ENCODE peak calls at places on chromosome 20, in six cellular contexts. One of them, this sample, is unnamed.

GRCh38 chr20:18224968-18225568 is 63.3 kb upstream of the ZNF133 start:
- DNase-seq in CD8-positive, alpha-beta T cell: no peak
- DNase-seq in right lobe of liver: no peak
- DNase-seq in GM23248: peak; percentile 87
- DNase-seq in endothelial cell of umbilical vein: peak; percentile 83
- DNase-seq in tibial nerve: peak; percentile 52
- DNase-seq in this sample: no peak

GRCh38 chr20:48597521-48598302 is 230.1 kb downstream of the PREX1 start:
- DNase-seq in endothelial cell of umbilical vein: no peak
- DNase-seq in GM23248: peak; percentile 8
- DNase-seq in CD8-positive, alpha-beta T cell: no peak
- DNase-seq in tibial nerve: no peak
- DNase-seq in right lobe of liver: no peak
- DNase-seq in this sample: no peak

GRCh38 chr20:53493201-53493908 is 100.3 kb downstream of the ZNF217 start:
- DNase-seq in endothelial cell of umbilical vein: no peak
- DNase-seq in tibial nerve: no peak
- DNase-seq in GM23248: peak; percentile 69
- DNase-seq in CD8-positive, alpha-beta T cell: no peak
- DNase-seq in right lobe of liver: no peak
- DNase-seq in this sample: no peak

GRCh38 chr20:7144464-7144863 is 377.0 kb downstream of the BMP2 start:
- DNase-seq in endothelial cell of umbilical vein: no peak
- DNase-seq in tibial nerve: no peak
- DNase-seq in GM23248: no peak
- DNase-seq in right lobe of liver: no peak
- DNase-seq in CD8-positive, alpha-beta T cell: no peak
- DNase-seq in this sample: no peak

GRCh38 chr20:35854697-35855434 is 83.1 kb downstream of the PHF20 start:
- DNase-seq in CD8-positive, alpha-beta T cell: no peak
- DNase-seq in right lobe of liver: no peak
- DNase-seq in GM23248: peak; percentile 39
- DNase-seq in endothelial cell of umbilical vein: no peak
- DNase-seq in tibial nerve: no peak
- DNase-seq in this sample: no peak

GRCh38 chr20:4550740-4551139 is 171.0 kb upstream of the PRND start:
- DNase-seq in GM23248: peak; percentile 40
- DNase-seq in right lobe of liver: no peak
- DNase-seq in CD8-positive, alpha-beta T cell: no peak
- DNase-seq in tibial nerve: no peak
- DNase-seq in endothelial cell of umbilical vein: peak; percentile 68
- DNase-seq in this sample: no peak

GRCh38 chr20:6740096-6740495 is 27.4 kb upstream of the BMP2 start:
- DNase-seq in GM23248: no peak
- DNase-seq in endothelial cell of umbilical vein: no peak
- DNase-seq in tibial nerve: no peak
- DNase-seq in right lobe of liver: no peak
- DNase-seq in CD8-positive, alpha-beta T cell: no peak
- DNase-seq in this sample: no peak

GRCh38 chr20:44700306-44700705 is 14.9 kb upstream of the CCN5 start:
- DNase-seq in GM23248: no peak
- DNase-seq in right lobe of liver: no peak
- DNase-seq in tibial nerve: no peak
- DNase-seq in CD8-positive, alpha-beta T cell: no peak
- DNase-seq in endothelial cell of umbilical vein: no peak
- DNase-seq in this sample: no peak

GRCh38 chr20:49610701-49611538 is 43.0 kb upstream of the PTGIS start:
- DNase-seq in GM23248: peak; percentile 81
- DNase-seq in tibial nerve: peak; percentile 68
- DNase-seq in CD8-positive, alpha-beta T cell: peak; percentile 67
- DNase-seq in endothelial cell of umbilical vein: peak; percentile 54
- DNase-seq in right lobe of liver: peak; percentile 84
- DNase-seq in this sample: peak; percentile 73

GRCh38 chr20:44616604-44616964 is 34.2 kb downstream of the PKIG start:
- DNase-seq in CD8-positive, alpha-beta T cell: no peak
- DNase-seq in GM23248: no peak
- DNase-seq in endothelial cell of umbilical vein: no peak
- DNase-seq in right lobe of liver: peak; percentile 38
- DNase-seq in tibial nerve: no peak
- DNase-seq in this sample: no peak

GRCh38 chr20:25549866-25550477 is 35.4 kb downstream of the NINL start:
- DNase-seq in tibial nerve: no peak
- DNase-seq in endothelial cell of umbilical vein: no peak
- DNase-seq in right lobe of liver: no peak
- DNase-seq in GM23248: peak; percentile 64
- DNase-seq in CD8-positive, alpha-beta T cell: no peak
- DNase-seq in this sample: no peak

GRCh38 chr20:25695532-25696383 is 895 bp downstream of the ZNF337 start:
- DNase-seq in endothelial cell of umbilical vein: no peak
- DNase-seq in right lobe of liver: no peak
- DNase-seq in GM23248: peak; percentile 44
- DNase-seq in tibial nerve: no peak
- DNase-seq in CD8-positive, alpha-beta T cell: no peak
- DNase-seq in this sample: no peak

GRCh38 chr20:34772437-34772836 is 53.0 kb downstream of the NCOA6 start:
- DNase-seq in right lobe of liver: no peak
- DNase-seq in CD8-positive, alpha-beta T cell: no peak
- DNase-seq in tibial nerve: no peak
- DNase-seq in GM23248: no peak
- DNase-seq in endothelial cell of umbilical vein: no peak
- DNase-seq in this sample: no peak

GRCh38 chr20:50762435-50763201 is 31.2 kb downstream of the PARD6B start:
- DNase-seq in right lobe of liver: peak; percentile 88
- DNase-seq in GM23248: peak; percentile 84
- DNase-seq in endothelial cell of umbilical vein: no peak
- DNase-seq in tibial nerve: no peak
- DNase-seq in CD8-positive, alpha-beta T cell: no peak
- DNase-seq in this sample: no peak

GRCh38 chr20:51178153-51178552 is 155.2 kb upstream of the KCNG1 start:
- DNase-seq in GM23248: no peak
- DNase-seq in right lobe of liver: no peak
- DNase-seq in endothelial cell of umbilical vein: no peak
- DNase-seq in tibial nerve: no peak
- DNase-seq in CD8-positive, alpha-beta T cell: no peak
- DNase-seq in this sample: no peak

GRCh38 chr20:46108435-46108841 is 9.7 kb upstream of the CD40 start:
- DNase-seq in right lobe of liver: no peak
- DNase-seq in endothelial cell of umbilical vein: no peak
- DNase-seq in GM23248: no peak
- DNase-seq in CD8-positive, alpha-beta T cell: no peak
- DNase-seq in tibial nerve: no peak
- DNase-seq in this sample: no peak

GRCh38 chr20:43799150-43799711 is 72.4 kb upstream of the GTSF1L start:
- DNase-seq in CD8-positive, alpha-beta T cell: no peak
- DNase-seq in GM23248: peak; percentile 22
- DNase-seq in endothelial cell of umbilical vein: no peak
- DNase-seq in tibial nerve: no peak
- DNase-seq in right lobe of liver: no peak
- DNase-seq in this sample: no peak

GRCh38 chr20:64188682-64189529 is 24.7 kb downstream of the MYT1 start:
- DNase-seq in GM23248: peak; percentile 49
- DNase-seq in right lobe of liver: peak; percentile 69
- DNase-seq in endothelial cell of umbilical vein: peak; percentile 84
- DNase-seq in tibial nerve: peak; percentile 9
- DNase-seq in CD8-positive, alpha-beta T cell: no peak
- DNase-seq in this sample: no peak

GRCh38 chr20:48066256-48066655 is 281.0 kb upstream of the SULF2 start:
- DNase-seq in endothelial cell of umbilical vein: peak; percentile 25
- DNase-seq in tibial nerve: no peak
- DNase-seq in CD8-positive, alpha-beta T cell: no peak
- DNase-seq in right lobe of liver: no peak
- DNase-seq in GM23248: peak; percentile 26
- DNase-seq in this sample: no peak

DNA sequence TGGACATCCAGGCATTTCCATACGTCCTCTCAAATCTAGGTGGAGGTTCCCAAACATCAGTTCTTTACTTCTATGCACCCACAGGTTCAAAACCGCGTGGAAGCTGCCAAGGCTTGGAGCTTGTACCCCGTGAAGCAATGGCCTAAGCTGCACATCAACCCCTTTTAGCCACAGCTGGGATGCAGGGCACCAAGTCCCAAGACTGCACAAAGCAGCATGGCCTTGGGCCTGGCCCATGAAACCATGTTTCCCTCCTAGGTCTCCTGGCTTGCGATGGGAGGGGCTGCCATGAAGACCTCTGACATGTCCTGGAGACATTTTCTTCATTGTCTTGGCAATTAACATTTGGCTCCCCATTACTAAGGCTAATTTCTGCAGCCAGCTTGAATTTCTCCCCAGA is 88.9 kb upstream of the CBLN4 start:
- DNase-seq in GM23248: no peak
- DNase-seq in CD8-positive, alpha-beta T cell: no peak
- DNase-seq in endothelial cell of umbilical vein: no peak
- DNase-seq in tibial nerve: no peak
- DNase-seq in right lobe of liver: no peak
- DNase-seq in this sample: no peak
- H3K9me3 ChIP-seq in GM23248: no peaks in the 10 kb centered on the region
- H3K9me3 ChIP-seq in CD8-positive, alpha-beta T cell: no peaks in the 10 kb centered on the region
- H3K9me3 ChIP-seq in endothelial cell of umbilical vein: peaks cover 12% of the 10 kb centered on the region
- H3K9me3 ChIP-seq in tibial nerve: peaks cover 15% of the 10 kb centered on the region
- H3K9me3 ChIP-seq in right lobe of liver: no peaks in the 10 kb centered on the region
- H3K9me3 ChIP-seq in this sample: peaks cover 2% of the 10 kb centered on the region

GRCh38 chr20:19867074-19867473 is 109.0 kb downstream of the RIN2 start:
- DNase-seq in GM23248: peak; percentile 87
- DNase-seq in tibial nerve: no peak
- DNase-seq in endothelial cell of umbilical vein: no peak
- DNase-seq in CD8-positive, alpha-beta T cell: no peak
- DNase-seq in right lobe of liver: no peak
- DNase-seq in this sample: no peak
- H3K9me3 ChIP-seq in GM23248: no peaks in the 10 kb centered on the region
- H3K9me3 ChIP-seq in tibial nerve: no peaks in the 10 kb centered on the region
- H3K9me3 ChIP-seq in endothelial cell of umbilical vein: no peaks in the 10 kb centered on the region
- H3K9me3 ChIP-seq in CD8-positive, alpha-beta T cell: no peaks in the 10 kb centered on the region
- H3K9me3 ChIP-seq in right lobe of liver: no peaks in the 10 kb centered on the region
- H3K9me3 ChIP-seq in this sample: no peaks in the 10 kb centered on the region

DNA sequence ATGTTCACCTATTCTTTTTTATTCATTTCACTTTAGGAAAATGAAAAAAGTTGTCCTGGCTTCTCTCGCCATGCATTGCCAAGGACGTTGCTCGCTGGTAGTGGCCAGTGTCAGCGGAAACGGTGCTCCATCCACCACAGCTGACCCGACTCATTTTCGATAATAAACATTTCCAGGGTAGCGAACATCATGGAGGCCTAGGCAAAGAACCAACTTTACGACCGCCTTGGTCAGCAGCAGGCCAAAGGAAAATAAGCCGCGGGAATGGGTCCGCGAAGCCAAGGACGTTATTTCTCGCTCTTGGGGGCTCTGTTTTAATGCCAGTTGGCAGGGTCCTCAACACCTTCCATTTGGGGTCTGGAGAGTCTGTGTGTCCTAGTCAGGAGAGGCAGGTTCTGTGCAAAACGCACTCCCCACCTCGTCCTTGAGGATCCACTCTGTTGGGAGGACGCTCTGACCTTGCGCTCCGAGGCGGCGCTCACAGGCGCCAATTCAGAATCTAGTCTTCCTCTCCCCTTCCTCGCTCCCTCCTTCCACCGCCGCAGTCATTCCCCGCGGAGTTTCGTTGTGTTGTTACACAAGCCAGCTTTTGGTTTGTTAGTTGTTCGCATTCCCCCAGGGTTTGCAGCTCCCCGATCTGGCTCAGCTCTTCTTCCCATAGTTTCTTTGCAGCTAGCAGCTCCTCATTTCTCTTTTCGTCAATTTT is 4.1 kb upstream of the PAX1 start:
- DNase-seq in right lobe of liver: no peak
- DNase-seq in CD8-positive, alpha-beta T cell: no peak
- DNase-seq in endothelial cell of umbilical vein: no peak
- DNase-seq in GM23248: no peak
- DNase-seq in tibial nerve: no peak
- DNase-seq in this sample: no peak
- H3K9me3 ChIP-seq in right lobe of liver: no peaks in the 10 kb centered on the region
- H3K9me3 ChIP-seq in CD8-positive, alpha-beta T cell: no peaks in the 10 kb centered on the region
- H3K9me3 ChIP-seq in endothelial cell of umbilical vein: no peaks in the 10 kb centered on the region
- H3K9me3 ChIP-seq in GM23248: no peaks in the 10 kb centered on the region
- H3K9me3 ChIP-seq in tibial nerve: no peaks in the 10 kb centered on the region
- H3K9me3 ChIP-seq in this sample: no peaks in the 10 kb centered on the region

DNA sequence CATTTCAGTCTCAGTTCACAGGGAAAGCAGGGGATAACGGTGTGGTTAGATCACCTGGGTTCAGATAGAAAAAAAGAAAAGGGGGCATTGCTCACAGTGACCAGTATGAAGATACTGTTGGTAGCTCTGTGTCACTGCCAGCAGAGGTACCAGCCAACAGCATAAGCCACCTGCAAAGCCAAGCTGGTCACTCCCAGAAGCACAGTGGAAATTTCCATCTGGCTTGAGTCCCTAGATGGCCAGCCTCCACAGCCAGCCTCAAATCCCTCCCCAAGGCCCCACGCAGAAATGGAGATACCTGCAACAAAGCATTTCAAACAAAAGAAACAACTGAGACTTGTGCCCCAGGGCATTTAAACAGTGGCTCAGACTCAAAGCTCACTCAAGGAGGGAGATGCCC is 11.6 kb downstream of the DEFB127 start:
- DNase-seq in GM23248: no peak
- DNase-seq in endothelial cell of umbilical vein: no peak
- DNase-seq in tibial nerve: no peak
- DNase-seq in right lobe of liver: no peak
- DNase-seq in CD8-positive, alpha-beta T cell: no peak
- DNase-seq in this sample: no peak
- H3K9me3 ChIP-seq in GM23248: no peaks in the 10 kb centered on the region
- H3K9me3 ChIP-seq in endothelial cell of umbilical vein: no peaks in the 10 kb centered on the region
- H3K9me3 ChIP-seq in tibial nerve: no peaks in the 10 kb centered on the region
- H3K9me3 ChIP-seq in right lobe of liver: no peaks in the 10 kb centered on the region
- H3K9me3 ChIP-seq in CD8-positive, alpha-beta T cell: no peaks in the 10 kb centered on the region
- H3K9me3 ChIP-seq in this sample: no peaks in the 10 kb centered on the region

DNA sequence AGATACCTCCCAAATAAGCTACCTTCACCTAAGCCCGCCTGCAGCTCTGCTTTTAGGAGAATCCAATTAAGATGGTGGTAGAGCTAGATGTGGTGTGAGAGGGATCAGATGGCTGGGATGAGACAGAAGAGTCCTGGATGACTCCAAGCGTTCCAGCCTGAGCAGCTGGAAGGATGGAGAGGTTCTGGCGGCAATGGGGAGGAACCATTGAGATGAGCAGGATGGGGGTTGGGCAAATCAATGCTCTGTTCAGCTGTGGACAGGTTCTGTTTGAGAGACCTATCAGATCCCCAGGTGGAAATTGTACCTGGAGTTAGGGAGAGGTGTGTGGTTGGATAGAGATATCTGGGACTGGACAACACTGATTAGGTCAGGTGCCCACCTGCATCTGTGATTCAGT is 23.0 kb downstream of the PHACTR3 start:
- DNase-seq in GM23248: no peak
- DNase-seq in CD8-positive, alpha-beta T cell: no peak
- DNase-seq in endothelial cell of umbilical vein: no peak
- DNase-seq in tibial nerve: no peak
- DNase-seq in right lobe of liver: no peak
- DNase-seq in this sample: no peak
- H3K9me3 ChIP-seq in GM23248: no peaks in the 10 kb centered on the region
- H3K9me3 ChIP-seq in CD8-positive, alpha-beta T cell: no peaks in the 10 kb centered on the region
- H3K9me3 ChIP-seq in endothelial cell of umbilical vein: no peaks in the 10 kb centered on the region
- H3K9me3 ChIP-seq in tibial nerve: peaks cover 3% of the 10 kb centered on the region
- H3K9me3 ChIP-seq in right lobe of liver: no peaks in the 10 kb centered on the region
- H3K9me3 ChIP-seq in this sample: no peaks in the 10 kb centered on the region

GRCh38 chr20:29296256-29297230 is 1960.9 kb upstream of the DEFB115 start:
- DNase-seq in right lobe of liver: no peak
- DNase-seq in endothelial cell of umbilical vein: no peak
- DNase-seq in CD8-positive, alpha-beta T cell: peak; percentile 7
- DNase-seq in tibial nerve: no peak
- DNase-seq in GM23248: no peak
- DNase-seq in this sample: no peak
- H3K9me3 ChIP-seq in right lobe of liver: no peaks in the 10 kb centered on the region
- H3K9me3 ChIP-seq in endothelial cell of umbilical vein: peaks cover 5% of the 10 kb centered on the region
- H3K9me3 ChIP-seq in CD8-positive, alpha-beta T cell: no peaks in the 10 kb centered on the region
- H3K9me3 ChIP-seq in tibial nerve: peaks cover 54% of the 10 kb centered on the region
- H3K9me3 ChIP-seq in GM23248: no peaks in the 10 kb centered on the region
- H3K9me3 ChIP-seq in this sample: no peaks in the 10 kb centered on the region